ENCODE peak calls at places on chromosomes 4 and X, in ten cellular contexts. R is prostate gland, A is GM12891, W is HL-60, F is transverse colon, Z is HCT116, Y is suprapubic skin, I is stomach, N is sigmoid colon, P is Panc1. Q is an unnamed sample.

GRCh38 chr4:37482236-37482635 is 203.9 kb downstream of the RELL1 start:
- DNase-seq in I (no peak), A (no peak), R (no peak), N (no peak), P (no peak), W (no peak), Y (no peak), Z (no peak), F (no peak), Q (no peak)

GRCh38 chrX:12421918-12422317 is 283.6 kb downstream of the FRMPD4 start:
- DNase-seq in I (no peak), F (no peak), R (no peak), Z (no peak), W (no peak), P (no peak), N (no peak), A (no peak), Y (no peak), Q (no peak)

GRCh38 chr4:131302108-131302507 is 1847.0 kb upstream of the PCDH10 start:
- DNase-seq in P (no peak), N (no peak), Z (no peak), I (no peak), F (no peak), R (no peak), A (no peak), Y (no peak), W (no peak), Q (no peak)

GRCh38 chrX:16807548-16807947 is 21.3 kb downstream of the TXLNG start:
- DNase-seq in N (no peak), W (no peak), Z (no peak), Y (no peak), P (no peak), I (no peak), F (no peak), R (no peak), A (no peak), Q (no peak)

GRCh38 chrX:135931644-135932487 is 38.4 kb downstream of the SAGE1 start:
- DNase-seq in A (peak), I (peak), W (no peak), R (peak), Y (no peak), P (peak), F (peak), N (no peak), Z (peak), Q (no peak)

GRCh38 chr4:70902577-70903281 is 560 bp downstream of the MOB1B start:
- DNase-seq in P (no peak), W (no peak), A (peak), N (no peak), Z (no peak), Y (peak), I (no peak), R (peak), F (no peak), Q (peak)

GRCh38 chr4:27094785-27095184 is 234.1 kb downstream of the STIM2 start:
- DNase-seq in A (no peak), I (peak), W (no peak), N (no peak), P (no peak), Z (no peak), Y (no peak), F (no peak), R (peak), Q (no peak)

GRCh38 chr4:127936974-127937373 is 28.0 kb downstream of the MFSD8 start:
- DNase-seq in Y (no peak), Z (no peak), P (no peak), A (no peak), F (no peak), R (no peak), N (no peak), W (no peak), I (no peak), Q (no peak)

GRCh38 chrX:119605739-119606507 is at the start of gene NKRF:
- DNase-seq in I (peak), P (no peak), F (peak), R (peak), W (peak), N (peak), Y (peak), A (peak), Z (no peak), Q (peak)

GRCh38 chr4:64465263-64465662 is 56.0 kb upstream of the TECRL start:
- DNase-seq in W (no peak), P (no peak), A (no peak), N (no peak), I (no peak), Z (no peak), Y (no peak), R (peak), F (no peak), Q (no peak)

GRCh38 chr4:48227662-48228061 is 42.0 kb downstream of the TEC start:
- DNase-seq in W (peak), N (no peak), R (no peak), P (no peak), Z (no peak), Y (no peak), A (no peak), I (no peak), F (no peak), Q (no peak)

GRCh38 chrX:133444952-133445831 is 29.9 kb upstream of the GPC4 start:
- DNase-seq in N (no peak), F (peak), W (no peak), Z (peak), I (no peak), R (no peak), Y (no peak), A (no peak), P (no peak), Q (no peak)

GRCh38 chrX:131081772-131082755 is 23.9 kb downstream of the ARHGAP36 start:
- DNase-seq in I (no peak), P (no peak), F (no peak), Z (no peak), W (no peak), Y (no peak), N (no peak), R (no peak), A (no peak), Q (no peak)

GRCh38 chrX:102845020-102845419 is 92.1 kb upstream of the RAB40AL start:
- DNase-seq in Z (no peak), F (no peak), Y (no peak), R (no peak), I (no peak), P (no peak), A (no peak), W (no peak), N (no peak), Q (no peak)

GRCh38 chr4:12179264-12179616 is 750.5 kb upstream of the HS3ST1 start:
- DNase-seq in A (no peak), Y (no peak), W (no peak), P (no peak), R (no peak), F (no peak), N (no peak), I (no peak), Z (no peak), Q (no peak)

GRCh38 chr4:174394915-174395314 is 111.2 kb downstream of the CEP44 start:
- DNase-seq in P (no peak), Z (no peak), A (no peak), W (no peak), F (no peak), N (no peak), I (no peak), Y (no peak), R (no peak), Q (no peak)

GRCh38 chr4:25310066-25310824 is 2.3 kb upstream of the ZCCHC4 start:
- DNase-seq in F (no peak), R (no peak), A (no peak), Y (no peak), Z (no peak), W (no peak), P (no peak), N (no peak), I (no peak), Q (no peak)

GRCh38 chr4:175560628-175561027 is 251.4 kb downstream of the GPM6A start:
- DNase-seq in A (no peak), I (no peak), W (no peak), N (no peak), R (no peak), P (peak), F (no peak), Y (no peak), Z (peak), Q (no peak)

GRCh38 chrX:17697191-17697590 is 40.1 kb upstream of the SCML1 start:
- DNase-seq in R (no peak), F (no peak), I (no peak), P (no peak), Y (no peak), A (no peak), W (no peak), Z (no peak), N (no peak), Q (no peak)

GRCh38 chrX:24231169-24231568 is 81.6 kb downstream of the ZFX start:
- DNase-seq in N (no peak), I (no peak), Y (no peak), R (no peak), F (no peak), Z (peak), P (no peak), W (no peak), A (no peak), Q (no peak)

GRCh38 chr4:5922556-5922955 is 29.7 kb upstream of the CRMP1 start:
- DNase-seq in F (no peak), R (no peak), A (no peak), Z (no peak), Y (no peak), P (no peak), N (no peak), W (no peak), I (no peak), Q (no peak)

GRCh38 chr4:139175647-139176298 is 1.2 kb downstream of the ELF2 start:
- DNase-seq in I (no peak), Y (no peak), Z (peak), W (no peak), F (no peak), P (no peak), N (no peak), R (no peak), A (no peak), Q (no peak)

GRCh38 chr4:102501176-102501634 is at the start of gene NFKB1:
- DNase-seq in Z (no peak), R (peak), N (peak), Y (peak), A (peak), F (peak), P (no peak), W (peak), I (peak), Q (peak)

GRCh38 chr4:102503831-102504786 is 3.0 kb downstream of the NFKB1 start:
- DNase-seq in R (no peak), Y (no peak), F (no peak), I (no peak), P (no peak), A (no peak), W (no peak), N (no peak), Z (no peak), Q (no peak)

GRCh38 chr4:102503301-102503746 is 2.2 kb downstream of the NFKB1 start:
- DNase-seq in Y (no peak), A (no peak), N (no peak), I (no peak), Z (no peak), W (no peak), F (no peak), R (no peak), P (no peak), Q (no peak)

GRCh38 chr4:102500371-102501175 is 586 bp upstream of the NFKB1 start:
- DNase-seq in I (peak), Z (no peak), W (no peak), Y (peak), A (no peak), P (no peak), N (peak), F (peak), R (peak), Q (no peak)

DNA sequence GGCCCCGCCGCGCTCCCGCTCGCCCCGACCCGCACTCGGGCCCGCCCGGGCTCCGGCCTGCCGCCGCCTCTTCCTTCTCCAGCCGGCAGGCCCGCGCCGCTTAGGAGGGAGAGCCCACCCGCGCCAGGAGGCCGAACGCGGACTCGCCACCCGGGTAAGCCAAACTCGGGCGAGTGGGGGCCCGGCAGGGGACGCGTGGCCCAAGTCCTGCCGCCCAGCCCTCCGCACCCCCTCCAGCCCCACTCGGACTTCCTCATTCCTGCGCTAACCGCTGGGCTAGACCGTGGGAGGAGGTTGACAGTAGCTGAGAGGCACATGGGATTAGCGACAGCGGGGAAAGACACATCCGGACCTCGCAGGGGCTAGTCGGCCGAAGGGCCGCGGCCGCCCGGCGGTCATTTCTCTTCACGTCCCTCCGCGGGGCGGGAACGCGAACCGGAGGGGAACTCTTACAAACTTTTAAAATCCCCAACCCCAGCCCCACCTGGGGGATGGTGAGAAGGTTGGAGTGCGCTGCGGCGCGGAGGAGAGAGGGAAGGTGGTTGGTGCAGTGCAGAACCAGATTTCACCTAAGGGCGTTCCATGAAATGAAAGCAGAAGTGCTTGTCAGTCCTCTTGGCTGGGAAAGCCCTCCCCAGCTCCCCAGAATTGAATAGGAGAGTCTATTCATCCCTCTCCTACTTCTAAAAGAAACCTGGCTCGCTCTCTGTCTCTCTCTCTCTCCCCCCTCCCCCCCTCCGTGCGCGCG is 650 bp downstream of the NFKB1 start:
- DNase-seq in R (peak), I (peak), Z (peak), Y (peak), N (peak), P (no peak), A (peak), W (peak), F (peak), Q (peak)
- TF ChIP-seq POLR2AphosphoS5 in R (peak), I (peak), Z (peak), Y (peak), N (peak), P (no peak), A (peak), W (peak), F (peak), Q (peak)

DNA sequence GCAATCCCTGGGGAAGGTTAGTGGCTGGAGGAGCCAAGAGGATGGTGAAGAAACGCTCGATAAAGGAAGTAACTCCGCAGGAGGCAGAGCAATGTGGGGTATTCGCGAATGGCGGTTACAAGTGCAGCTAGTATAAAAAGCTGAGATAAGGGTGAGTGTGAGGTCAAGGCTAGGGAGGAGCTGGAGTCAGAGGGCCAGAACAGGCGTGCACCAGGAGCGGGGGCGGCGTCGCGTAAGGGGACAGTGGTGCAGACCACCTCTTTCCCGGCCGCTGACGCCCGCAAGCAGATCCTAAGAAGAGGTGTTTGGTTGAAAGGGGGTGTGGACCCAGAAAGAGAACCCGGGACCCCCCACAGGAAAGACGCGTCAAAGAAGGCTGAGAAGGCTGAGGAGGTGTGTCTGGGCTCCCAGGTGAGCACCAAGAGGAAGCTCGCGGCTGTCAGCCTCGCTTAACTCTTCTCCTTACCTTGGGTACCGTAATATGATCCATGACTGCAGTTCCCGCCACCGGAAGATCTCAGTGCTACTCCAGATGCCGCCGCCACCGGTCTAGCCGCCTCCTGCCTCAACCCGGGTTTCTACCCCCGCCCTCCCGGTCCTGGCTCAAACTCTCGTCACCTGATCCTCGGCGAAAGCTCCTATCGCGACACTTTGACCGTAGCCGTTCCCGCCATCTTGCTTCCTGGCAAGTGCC is at the start of gene MTMR8:
- DNase-seq in W (peak), P (no peak), Z (peak), F (peak), Y (peak), N (peak), A (peak), R (peak), I (peak), Q (peak)
- TF ChIP-seq POLR2AphosphoS5 in W (no peak), P (no peak), Z (peak), F (peak), Y (no peak), N (peak), A (no peak), R (peak), I (no peak), Q (no peak)

GRCh38 chrX:8453619-8454018 is 11.0 kb upstream of the VCX3B start:
- DNase-seq in Z (no peak), W (no peak), N (no peak), A (no peak), I (no peak), F (no peak), Y (no peak), R (no peak), P (no peak), Q (no peak)

DNA sequence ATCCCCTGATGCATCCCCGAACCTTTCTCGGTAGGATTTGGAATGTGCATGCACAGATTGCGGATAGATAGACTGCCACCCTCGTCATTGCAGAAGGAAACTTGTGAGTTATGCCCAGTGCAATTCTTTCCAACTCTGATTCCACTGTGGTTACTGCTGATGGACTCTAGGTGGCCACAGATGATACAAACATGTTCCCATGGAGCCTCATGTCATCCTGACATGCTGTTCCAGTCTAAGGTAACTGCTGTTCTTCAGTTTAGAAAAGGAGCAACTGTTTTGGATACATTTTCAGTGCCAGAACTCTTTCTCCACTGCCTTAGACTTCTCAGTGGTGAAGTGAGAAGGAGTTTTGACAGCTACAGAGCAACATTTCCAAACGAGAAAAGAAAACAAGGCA is 9.0 kb upstream of the VCX3B start:
- DNase-seq in Z (no peak), I (no peak), A (no peak), P (no peak), F (no peak), N (no peak), Y (no peak), W (no peak), R (no peak), Q (no peak)
- TF ChIP-seq POLR2AphosphoS5 in Z (no peak), I (no peak), A (no peak), P (no peak), F (no peak), N (no peak), Y (no peak), W (no peak), R (no peak), Q (no peak)

GRCh38 chr4:8744083-8744805 is 127.4 kb downstream of the HMX1 start:
- DNase-seq in A (no peak), Y (peak), I (no peak), W (no peak), Z (no peak), R (no peak), P (no peak), N (peak), F (no peak), Q (no peak)
- TF ChIP-seq POLR2AphosphoS5 in A (no peak), Y (no peak), I (no peak), W (no peak), Z (no peak), R (no peak), P (no peak), N (no peak), F (no peak), Q (no peak)

GRCh38 chr4:153233761-153234371 is 29.6 kb downstream of the TRIM2 start:
- DNase-seq in P (no peak), R (peak), I (peak), A (no peak), Y (no peak), N (peak), Z (peak), F (peak), W (no peak), Q (no peak)
- TF ChIP-seq POLR2AphosphoS5 in P (no peak), R (peak), I (peak), A (no peak), Y (no peak), N (no peak), Z (peak), F (peak), W (no peak), Q (no peak)

GRCh38 chr4:185109736-185110135 is 33.3 kb upstream of the SLC25A4 start:
- DNase-seq in I (no peak), N (no peak), P (no peak), Y (no peak), Z (no peak), R (no peak), W (no peak), A (no peak), F (no peak), Q (no peak)

GRCh38 chr4:185110375-185110823 is 32.7 kb upstream of the SLC25A4 start:
- DNase-seq in A (no peak), F (no peak), P (no peak), Z (peak), W (no peak), R (peak), N (no peak), Y (no peak), I (peak), Q (no peak)

GRCh38 chr4:185108669-185109068 is 34.4 kb upstream of the SLC25A4 start:
- DNase-seq in P (no peak), A (no peak), N (no peak), I (peak), Y (no peak), W (no peak), Z (no peak), R (peak), F (no peak), Q (no peak)

GRCh38 chr4:185113340-185113739 is 29.7 kb upstream of the SLC25A4 start:
- DNase-seq in Y (no peak), P (no peak), R (no peak), W (no peak), I (no peak), A (no peak), F (no peak), N (no peak), Z (no peak), Q (no peak)

GRCh38 chr4:185112104-185112503 is 31.0 kb upstream of the SLC25A4 start:
- DNase-seq in P (peak), I (peak), R (no peak), Z (peak), W (no peak), F (no peak), A (no peak), N (no peak), Y (no peak), Q (no peak)
- TF ChIP-seq POLR2AphosphoS5 in P (no peak), I (peak), R (peak), Z (peak), W (no peak), F (no peak), A (no peak), N (peak), Y (no peak), Q (no peak)

DNA sequence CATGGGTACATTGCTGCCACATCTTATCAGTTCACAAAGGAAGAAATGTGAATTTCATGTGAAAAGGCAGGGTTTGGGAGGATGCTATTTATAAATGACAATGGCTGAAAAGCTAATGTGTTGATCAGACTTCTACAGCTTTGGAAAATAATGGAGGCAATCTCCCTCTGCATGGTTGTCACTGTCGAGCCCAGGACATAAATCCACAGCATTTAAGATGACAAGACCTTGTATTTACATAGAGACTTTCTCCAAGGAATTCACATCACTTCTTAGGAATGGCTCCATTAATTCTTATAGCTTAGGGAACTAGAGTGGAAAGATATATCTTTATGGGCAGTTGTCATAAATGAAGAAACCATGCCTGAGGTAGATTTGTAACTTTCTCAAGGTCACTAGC is 66.7 kb downstream of the CBLL2 start:
- DNase-seq in A (no peak), P (no peak), I (no peak), N (no peak), R (no peak), Y (no peak), W (no peak), F (no peak), Z (no peak), Q (no peak)
- TF ChIP-seq POLR2AphosphoS5 in A (no peak), P (no peak), I (no peak), N (no peak), R (no peak), Y (no peak), W (no peak), F (no peak), Z (no peak), Q (no peak)

DNA sequence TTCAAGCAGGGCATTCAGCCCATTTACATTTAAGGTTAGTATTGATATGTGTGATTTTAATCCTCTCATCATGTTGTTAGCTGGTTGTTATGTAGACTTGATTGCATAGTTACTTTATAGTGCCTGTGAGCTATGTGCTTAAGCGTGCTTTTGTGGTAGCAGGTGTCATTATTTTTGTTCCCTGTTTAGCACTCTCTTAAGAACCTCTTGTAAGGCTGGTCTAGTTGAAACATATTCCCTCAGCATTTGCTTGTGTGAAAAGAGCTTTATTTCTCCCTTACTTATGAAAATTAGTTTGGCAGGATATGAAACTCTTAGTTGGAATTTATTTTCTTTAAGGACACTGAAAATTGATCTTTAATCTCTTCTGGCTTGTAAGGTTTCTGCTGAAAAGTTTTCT is 326.1 kb downstream of the SH3BGRL start:
- DNase-seq in A (no peak), W (no peak), Y (no peak), N (no peak), I (no peak), P (no peak), R (no peak), F (no peak), Z (no peak), Q (no peak)
- TF ChIP-seq POLR2AphosphoS5 in A (no peak), W (no peak), Y (no peak), N (no peak), I (no peak), P (no peak), R (no peak), F (no peak), Z (no peak), Q (no peak)